ENCODE peak calls at places on chromosomes 12 and 14, in seven cellular contexts. C is astrocyte, G is GM13977, K is fibroblast of lung, L is hippocampal formation, H is T-helper 9 cell, E is NCI-H226. A is an unnamed sample.

GRCh38 chr12:131389051-131390013 is 321.6 kb upstream of the SFSWAP start:
- DNase-seq in L (no peak), H (no peak), K (no peak), E (no peak), G (no peak), C (no peak), A (no peak)

GRCh38 chr12:20696181-20696580 is 1.0 kb downstream of the SLCO1C1 start:
- DNase-seq in H (no peak), E (no peak), C (no peak), L (peak; percentile 1), K (no peak), G (no peak), A (no peak)

GRCh38 chr12:132423251-132424117 is 66.5 kb upstream of the FBRSL1 start:
- DNase-seq in G (no peak), K (no peak), E (no peak), C (no peak), H (no peak), L (no peak), A (no peak)

GRCh38 chr12:46209914-46210834 is 58.7 kb downstream of the SLC38A1 start:
- DNase-seq in L (no peak), H (peak; percentile 33), C (peak; percentile 25), E (peak; percentile 94), K (no peak), G (no peak), A (no peak)

GRCh38 chr14:100471451-100472093 is 115.6 kb downstream of the BEGAIN start:
- DNase-seq in L (no peak), G (no peak), C (peak; percentile 73), H (no peak), E (no peak), K (no peak), A (no peak)

GRCh38 chr12:11861155-11861863 is 209.4 kb upstream of the BCL2L14 start:
- DNase-seq in C (no peak), H (no peak), L (no peak), G (no peak), K (no peak), E (no peak), A (no peak)

GRCh38 chr12:104958946-104959841 is 1.1 kb upstream of the SLC41A2 start:
- DNase-seq in L (no peak), H (no peak), K (peak; percentile 80), G (no peak), C (peak; percentile 38), E (peak; percentile 37), A (no peak)

GRCh38 chr14:103091041-103091882 is 3.3 kb upstream of the EXOC3L4 start:
- DNase-seq in E (peak; percentile 16), H (peak; percentile 73), C (no peak), G (peak; percentile 94), L (no peak), K (peak; percentile 48), A (no peak)

GRCh38 chr14:54475911-54476310 is 12.9 kb downstream of the GMFB start:
- DNase-seq in G (no peak), K (no peak), L (no peak), E (no peak), C (no peak), H (no peak), A (no peak)

GRCh38 chr14:96268426-96269358 is 12.7 kb downstream of the BDKRB1 start:
- DNase-seq in E (peak; percentile 97), G (no peak), L (no peak), C (peak; percentile 96), K (peak; percentile 96), H (no peak), A (no peak)

GRCh38 chr12:109134186-109134917 is 18.0 kb downstream of the ACACB start:
- DNase-seq in K (peak; percentile 72), G (peak; percentile 37), L (no peak), H (no peak), E (peak; percentile 44), C (no peak), A (no peak)

GRCh38 chr12:75548879-75549278 is 37.5 kb upstream of the KRR1 start:
- DNase-seq in L (no peak), E (no peak), H (no peak), K (no peak), G (no peak), C (no peak), A (no peak)

GRCh38 chr12:60225216-60226000 is 629.6 kb downstream of the SLC16A7 start:
- DNase-seq in H (no peak), L (no peak), K (no peak), C (no peak), E (no peak), G (no peak), A (no peak)

A was measured in coronary artery.